ENCODE peak calls at places on chromosomes 4 and X, in six cellular contexts. H is HCT116, O is psoas muscle, A is adrenal gland, U is uterus, M is heart right ventricle. W is an unnamed sample.
A peak's percentile ranks its signal among the peaks of the same experiment; 100 is the strongest.

GRCh38 chr4:126475730-126476129 is 1157.0 kb upstream of the INTU start:
- DNase-seq in U (no peak), M (no peak), H (no peak), O (no peak), A (no peak), W (no peak)

GRCh38 chrX:134547047-134547679 is 87.2 kb downstream of the HPRT1 start:
- DNase-seq in H (no peak), U (no peak), M (no peak), A (no peak), O (no peak), W (no peak)

GRCh38 chr4:40246938-40247337 is 50.1 kb downstream of the RHOH start:
- DNase-seq in A (no peak), U (no peak), M (no peak), O (no peak), H (no peak), W (no peak)

GRCh38 chr4:155234206-155234605 is 25.8 kb downstream of the NPY2R start:
- DNase-seq in H (no peak), O (no peak), U (no peak), A (no peak), M (no peak), W (no peak)

GRCh38 chrX:13898084-13898483 is 81.2 kb upstream of the GPM6B start:
- DNase-seq in O (no peak), A (no peak), M (peak; percentile 25), U (no peak), H (no peak), W (no peak)

GRCh38 chr4:101199507-101200285 is 147.6 kb downstream of the PPP3CA start:
- DNase-seq in U (no peak), M (no peak), O (no peak), H (no peak), A (no peak), W (no peak)

GRCh38 chrX:24110049-24110448 is 39.5 kb upstream of the ZFX start:
- DNase-seq in U (no peak), O (no peak), M (no peak), A (no peak), H (no peak), W (no peak)

GRCh38 chrX:17563076-17563475 is 174.2 kb upstream of the SCML1 start:
- DNase-seq in A (no peak), U (no peak), H (no peak), O (no peak), M (no peak), W (no peak)

GRCh38 chr4:150722908-150723362 is 141.0 kb downstream of the MAB21L2 start:
- DNase-seq in H (no peak), A (peak; percentile 86), O (peak; percentile 73), U (peak; percentile 23), M (peak; percentile 86), W (no peak)

GRCh38 chrX:111170017-111170416 is 74.0 kb downstream of the PAK3 start:
- DNase-seq in M (no peak), A (no peak), U (no peak), O (no peak), H (no peak), W (no peak)

GRCh38 chr4:173185832-173186545 is 17.4 kb downstream of the GALNT7 start:
- DNase-seq in A (no peak), H (no peak), O (no peak), M (no peak), U (no peak), W (no peak)

GRCh38 chr4:84847978-84848377 is 118.5 kb downstream of the WDFY3 start:
- DNase-seq in U (no peak), A (no peak), H (no peak), M (no peak), O (no peak), W (no peak)

GRCh38 chr4:8127051-8127798 is 31.4 kb downstream of the ABLIM2 start:
- DNase-seq in U (no peak), O (peak; percentile 90), H (no peak), A (peak; percentile 71), M (no peak), W (no peak)

GRCh38 chrX:116417214-116417613 is 19.2 kb upstream of the SLC6A14 start:
- DNase-seq in O (no peak), A (no peak), H (no peak), U (no peak), M (no peak), W (no peak)

GRCh38 chr4:25892796-25893195 is 21.2 kb upstream of the SMIM20 start:
- DNase-seq in A (no peak), H (no peak), O (no peak), U (no peak), M (peak; percentile 20), W (no peak)

DNA sequence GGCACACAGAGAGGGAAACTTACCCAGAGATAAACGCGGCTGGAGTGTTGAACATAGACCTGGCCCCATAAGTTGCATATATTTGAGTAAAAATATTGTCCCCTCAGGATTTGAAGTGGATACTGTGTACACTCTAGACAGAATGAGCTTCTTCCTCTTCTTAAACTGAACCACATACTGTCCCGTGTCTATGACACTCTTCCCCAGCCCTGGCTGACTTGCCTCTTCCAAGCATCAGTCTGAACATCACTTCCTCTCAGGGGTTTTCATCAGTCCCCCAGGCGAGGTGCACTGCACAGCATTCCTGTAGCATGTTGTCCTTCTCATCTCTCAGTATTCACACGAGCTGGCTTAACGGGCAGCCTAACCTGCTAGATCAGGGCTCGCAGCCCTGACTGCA is 80.5 kb upstream of the TMEM150C start:
- DNase-seq in H (no peak), O (no peak), M (no peak), A (no peak), U (no peak), W (no peak)
- H3K4me1 ChIP-seq in H (peaks cover 3% of the 10 kb centered on the region), O (no peaks in the 10 kb centered on the region), M (peaks cover 13% of the 10 kb centered on the region), A (peaks cover 9% of the 10 kb centered on the region), U (no peaks in the 10 kb centered on the region), W (peaks cover 4% of the 10 kb centered on the region)

GRCh38 chr4:77861500-77861899 is 1.1 kb upstream of the MRPL1 start:
- DNase-seq in M (no peak), U (no peak), A (no peak), H (no peak), O (no peak), W (no peak)

GRCh38 chr4:77865259-77865658 is 2.6 kb downstream of the MRPL1 start:
- DNase-seq in H (no peak), U (no peak), M (no peak), O (no peak), A (no peak), W (no peak)

GRCh38 chr4:77859256-77859655 is 3.4 kb upstream of the MRPL1 start:
- DNase-seq in A (peak; percentile 14), H (no peak), U (no peak), M (no peak), O (no peak), W (no peak)

DNA sequence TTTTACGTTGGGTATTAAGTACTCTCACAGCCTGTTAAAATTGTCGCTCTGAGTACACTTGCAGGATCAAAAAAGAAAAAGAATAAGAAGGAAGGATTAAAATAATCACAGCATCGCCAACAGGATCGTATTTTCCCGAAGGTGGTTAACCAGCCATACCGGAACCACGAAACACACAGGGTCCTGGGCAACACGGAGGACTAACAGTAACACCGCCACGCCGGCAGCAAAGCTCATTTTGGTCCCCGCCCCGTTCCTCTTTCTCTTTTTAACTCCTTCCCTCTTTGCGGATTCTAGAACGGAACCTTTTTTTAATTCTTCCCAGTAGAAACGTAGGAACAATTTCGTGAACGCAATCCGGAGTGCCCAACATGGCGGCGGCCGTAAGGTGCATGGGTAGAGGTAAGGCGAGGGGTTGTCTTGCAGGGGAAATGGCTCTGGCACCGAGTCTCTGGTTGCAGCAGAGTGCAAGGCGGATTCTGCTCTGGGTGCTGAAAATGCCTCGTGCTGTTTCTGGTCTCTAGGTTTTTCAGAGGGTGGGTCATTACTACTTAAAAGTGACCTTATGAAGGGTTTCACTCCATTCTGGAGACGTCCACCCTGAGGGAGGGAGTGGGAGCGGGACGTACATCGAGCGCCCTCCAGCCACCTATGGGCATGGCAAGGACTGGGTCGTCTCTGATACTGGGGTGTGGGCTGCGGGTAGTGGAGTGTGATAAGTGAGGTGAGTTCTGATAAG is at the start of gene MRPL1:
- DNase-seq in U (peak; percentile 88), H (peak; percentile 95), M (peak; percentile 93), O (peak; percentile 94), A (peak; percentile 93), W (peak; percentile 74)
- H3K4me1 ChIP-seq in U (peaks cover 4% of the 10 kb centered on the region), H (peaks cover 6% of the 10 kb centered on the region), M (peaks cover 14% of the 10 kb centered on the region), O (peaks cover 10% of the 10 kb centered on the region), A (peaks cover 17% of the 10 kb centered on the region), W (no peaks in the 10 kb centered on the region)

GRCh38 chr4:118741456-118741855 is 56.3 kb downstream of the METTL14 start:
- DNase-seq in U (no peak), H (no peak), O (no peak), A (no peak), M (no peak), W (no peak)

GRCh38 chr4:118738999-118739690 is 54.0 kb downstream of the METTL14 start:
- DNase-seq in H (no peak), M (no peak), A (no peak), O (no peak), U (no peak), W (peak; percentile 2)

GRCh38 chr4:118740869-118741268 is 55.7 kb downstream of the METTL14 start:
- DNase-seq in M (no peak), A (no peak), O (no peak), H (peak; percentile 4), U (no peak), W (no peak)

GRCh38 chr4:118743867-118744266 is 58.7 kb downstream of the METTL14 start:
- DNase-seq in M (no peak), O (no peak), U (no peak), A (peak; percentile 75), H (no peak), W (no peak)

GRCh38 chr4:118742050-118742449 is 56.9 kb downstream of the METTL14 start:
- DNase-seq in O (no peak), M (no peak), U (no peak), H (no peak), A (no peak), W (no peak)
- H3K4me1 ChIP-seq in O (peaks cover 27% of the 10 kb centered on the region), M (peaks cover 44% of the 10 kb centered on the region), U (no peaks in the 10 kb centered on the region), H (no peaks in the 10 kb centered on the region), A (peaks cover 17% of the 10 kb centered on the region), W (no peaks in the 10 kb centered on the region)

DNA sequence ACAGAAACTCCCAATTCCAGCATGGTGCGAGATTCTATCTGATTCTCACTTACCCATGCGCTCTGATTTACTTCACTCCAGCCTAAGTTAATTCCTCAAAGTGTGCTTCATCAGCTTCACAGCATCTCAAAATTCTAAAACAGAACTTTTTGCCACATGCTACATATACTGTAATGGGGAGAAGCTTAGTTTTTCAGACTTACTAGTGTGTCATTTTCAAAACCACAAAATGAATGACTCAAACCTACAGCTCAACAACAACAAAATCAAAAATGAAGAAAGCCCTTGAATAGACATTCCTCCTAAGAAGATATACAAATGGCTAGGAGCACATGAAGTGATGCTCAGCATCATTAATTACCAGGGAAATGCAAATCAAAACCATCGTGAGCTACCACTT is 14.9 kb downstream of the IRF2 start:
- DNase-seq in O (no peak), H (no peak), A (no peak), M (no peak), U (no peak), W (no peak)
- H3K4me1 ChIP-seq in O (peaks cover 51% of the 10 kb centered on the region), H (no peaks in the 10 kb centered on the region), A (peaks cover 29% of the 10 kb centered on the region), M (peaks cover 76% of the 10 kb centered on the region), U (no peaks in the 10 kb centered on the region), W (no peaks in the 10 kb centered on the region)

GRCh38 chr4:54276633-54277426 is 47.7 kb downstream of the PDGFRA start:
- DNase-seq in A (no peak), U (no peak), H (no peak), O (no peak), M (no peak), W (peak; percentile 15)
- H3K4me1 ChIP-seq in A (peaks cover 36% of the 10 kb centered on the region), U (no peaks in the 10 kb centered on the region), H (no peaks in the 10 kb centered on the region), O (peaks cover 26% of the 10 kb centered on the region), M (peaks cover 45% of the 10 kb centered on the region), W (no peaks in the 10 kb centered on the region)

GRCh38 chr4:176274441-176274840 is 5.4 kb upstream of the ASB5 start:
- DNase-seq in H (no peak), O (no peak), U (no peak), A (no peak), M (no peak), W (no peak)
- H3K4me1 ChIP-seq in H (peaks cover 5% of the 10 kb centered on the region), O (peaks cover 41% of the 10 kb centered on the region), U (no peaks in the 10 kb centered on the region), A (no peaks in the 10 kb centered on the region), M (peaks cover 6% of the 10 kb centered on the region), W (peaks cover 2% of the 10 kb centered on the region)

W was measured in NT2/D1.